ENCODE peak calls at places on chromosome 10, in seven cellular contexts. Y, J, C, S, N, T and R are unnamed samples.

GRCh38 chr10:100153239-100153840 is 32.5 kb downstream of the ERLIN1 start:
- DNase-seq in Y (no peak), J (no peak), C (no peak), S (no peak), N (no peak), T (no peak), R (no peak)

GRCh38 chr10:29719281-29719675 is 84.5 kb upstream of the SVIL start:
- DNase-seq in Y (no peak), J (no peak), C (no peak), S (no peak), N (no peak), T (no peak), R (no peak)

GRCh38 chr10:44240766-44241165 is 144.1 kb downstream of the CXCL12 start:
- DNase-seq in Y (no peak), J (no peak), C (no peak), S (no peak), N (no peak), T (no peak), R (no peak)

GRCh38 chr10:70192325-70192966 is 22.1 kb upstream of the SAR1A start:
- DNase-seq in Y (no peak), J (peak), C (peak), S (peak), N (no peak), T (no peak), R (no peak)

GRCh38 chr10:46329690-46330016 is 42.9 kb downstream of the ANTXRL start:
- DNase-seq in Y (no peak), J (peak), C (no peak), S (no peak), N (no peak), T (no peak), R (no peak)

GRCh38 chr10:4354382-4354812 is 471.6 kb upstream of the AKR1E2 start:
- DNase-seq in Y (no peak), J (peak), C (no peak), S (no peak), N (no peak), T (peak), R (no peak)

GRCh38 chr10:95406651-95407280 is 116.0 kb upstream of the PDLIM1 start:
- DNase-seq in Y (no peak), J (no peak), C (no peak), S (no peak), N (no peak), T (no peak), R (no peak)

GRCh38 chr10:84012831-84013458 is 126.4 kb upstream of the GHITM start:
- DNase-seq in Y (no peak), J (no peak), C (no peak), S (no peak), N (no peak), T (no peak), R (peak)

GRCh38 chr10:101208543-101208942 is 20.7 kb downstream of the LBX1 start:
- DNase-seq in Y (no peak), J (no peak), C (no peak), S (no peak), N (no peak), T (no peak), R (no peak)

GRCh38 chr10:25068152-25069058 is 52.0 kb downstream of the THNSL1 start:
- DNase-seq in Y (no peak), J (peak), C (peak), S (peak), N (no peak), T (no peak), R (no peak)

GRCh38 chr10:102782698-102783540 is 39.2 kb downstream of the WBP1L start:
- DNase-seq in Y (no peak), J (peak), C (peak), S (no peak), N (no peak), T (no peak), R (no peak)

GRCh38 chr10:70106958-70107791 is 25.4 kb downstream of the AIFM2 start:
- DNase-seq in Y (no peak), J (peak), C (no peak), S (peak), N (no peak), T (no peak), R (peak)

GRCh38 chr10:87861566-87861952 is 1.8 kb downstream of the KLLN start:
- DNase-seq in Y (peak), J (peak), C (peak), S (no peak), N (peak), T (no peak), R (peak)

GRCh38 chr10:94546616-94547175 is 1.1 kb downstream of the HELLS start:
- DNase-seq in Y (no peak), J (peak), C (peak), S (peak), N (no peak), T (no peak), R (peak)

GRCh38 chr10:31147220-31147608 is 115.5 kb upstream of the ZNF438 start:
- DNase-seq in Y (no peak), J (peak), C (peak), S (no peak), N (no peak), T (peak), R (no peak)

GRCh38 chr10:21516270-21517131 is 9.0 kb downstream of the SKIDA1 start:
- DNase-seq in Y (no peak), J (peak), C (peak), S (peak), N (peak), T (no peak), R (peak)

GRCh38 chr10:43842496-43842895 is 193.8 kb upstream of the ZNF32 start:
- DNase-seq in Y (no peak), J (no peak), C (no peak), S (no peak), N (no peak), T (no peak), R (no peak)

GRCh38 chr10:104120061-104120460 is 1.9 kb upstream of the SFR1 start:
- DNase-seq in Y (no peak), J (peak), C (peak), S (no peak), N (no peak), T (no peak), R (no peak)

GRCh38 chr10:52359466-52359865 is 45.4 kb downstream of the DKK1 start:
- DNase-seq in Y (no peak), J (peak), C (no peak), S (no peak), N (no peak), T (no peak), R (no peak)

GRCh38 chr10:6109444-6109775 is 20.6 kb downstream of the RBM17 start:
- DNase-seq in Y (no peak), J (no peak), C (no peak), S (no peak), N (no peak), T (no peak), R (no peak)

GRCh38 chr10:110407301-110408170 is 90.2 kb upstream of the DUSP5 start:
- DNase-seq in Y (no peak), J (no peak), C (no peak), S (no peak), N (no peak), T (no peak), R (no peak)

GRCh38 chr10:28781296-28781695 is 104.0 kb downstream of the BAMBI start:
- DNase-seq in Y (no peak), J (no peak), C (no peak), S (no peak), N (no peak), T (no peak), R (no peak)

GRCh38 chr10:64257704-64258103 is 736.5 kb downstream of the REEP3 start:
- DNase-seq in Y (no peak), J (no peak), C (no peak), S (no peak), N (no peak), T (no peak), R (no peak)

GRCh38 chr10:113820507-113820906 is 33.4 kb downstream of the DCLRE1A start:
- DNase-seq in Y (no peak), J (no peak), C (no peak), S (no peak), N (no peak), T (no peak), R (no peak)

GRCh38 chr10:118741994-118742393 is 12.8 kb downstream of the CACUL1 start:
- DNase-seq in Y (no peak), J (no peak), C (no peak), S (no peak), N (no peak), T (no peak), R (no peak)

GRCh38 chr10:79982861-79983260 is 34.0 kb upstream of the SFTPD start:
- DNase-seq in Y (no peak), J (no peak), C (no peak), S (no peak), N (no peak), T (no peak), R (no peak)

GRCh38 chr10:79176949-79177602 is 108.3 kb downstream of the ZMIZ1 start:
- DNase-seq in Y (no peak), J (peak), C (peak), S (no peak), N (no peak), T (no peak), R (no peak)

GRCh38 chr10:78664929-78665525 is 403.7 kb upstream of the ZMIZ1 start:
- DNase-seq in Y (no peak), J (peak), C (peak), S (peak), N (no peak), T (no peak), R (no peak)

GRCh38 chr10:5450605-5451384 is 38.4 kb downstream of the NET1 start:
- DNase-seq in Y (no peak), J (no peak), C (no peak), S (no peak), N (no peak), T (no peak), R (no peak)

GRCh38 chr10:102484021-102484420 is 18.5 kb downstream of the ACTR1A start:
- DNase-seq in Y (no peak), J (no peak), C (no peak), S (no peak), N (no peak), T (no peak), R (no peak)

GRCh38 chr10:132304756-132305509 is 2.8 kb downstream of the STK32C start:
- DNase-seq in Y (no peak), J (no peak), C (no peak), S (no peak), N (no peak), T (no peak), R (no peak)

GRCh38 chr10:101535949-101536348 is 52.1 kb downstream of the POLL start:
- DNase-seq in Y (no peak), J (no peak), C (no peak), S (no peak), N (no peak), T (no peak), R (peak)

GRCh38 chr10:110758898-110759297 is 112.8 kb upstream of the PDCD4 start:
- DNase-seq in Y (no peak), J (peak), C (no peak), S (peak), N (no peak), T (no peak), R (no peak)

GRCh38 chr10:73998623-73999622 is 1.0 kb downstream of the VCL start:
- DNase-seq in Y (peak), J (peak), C (peak), S (peak), N (no peak), T (peak), R (no peak)

GRCh38 chr10:789831-790701 is 100.6 kb upstream of the DIP2C start:
- DNase-seq in Y (no peak), J (no peak), C (no peak), S (no peak), N (no peak), T (no peak), R (no peak)

GRCh38 chr10:68423522-68423921 is 16.4 kb upstream of the RUFY2 start:
- DNase-seq in Y (no peak), J (no peak), C (no peak), S (no peak), N (no peak), T (no peak), R (no peak)

GRCh38 chr10:12711344-12711708 is 290.2 kb downstream of the CCDC3 start:
- DNase-seq in Y (no peak), J (no peak), C (no peak), S (no peak), N (no peak), T (no peak), R (no peak)
- TF ChIP-seq CTCF in Y (no peak), J (no peak), C (no peak), S (no peak), N (peak), T (no peak), R (no peak)

DNA sequence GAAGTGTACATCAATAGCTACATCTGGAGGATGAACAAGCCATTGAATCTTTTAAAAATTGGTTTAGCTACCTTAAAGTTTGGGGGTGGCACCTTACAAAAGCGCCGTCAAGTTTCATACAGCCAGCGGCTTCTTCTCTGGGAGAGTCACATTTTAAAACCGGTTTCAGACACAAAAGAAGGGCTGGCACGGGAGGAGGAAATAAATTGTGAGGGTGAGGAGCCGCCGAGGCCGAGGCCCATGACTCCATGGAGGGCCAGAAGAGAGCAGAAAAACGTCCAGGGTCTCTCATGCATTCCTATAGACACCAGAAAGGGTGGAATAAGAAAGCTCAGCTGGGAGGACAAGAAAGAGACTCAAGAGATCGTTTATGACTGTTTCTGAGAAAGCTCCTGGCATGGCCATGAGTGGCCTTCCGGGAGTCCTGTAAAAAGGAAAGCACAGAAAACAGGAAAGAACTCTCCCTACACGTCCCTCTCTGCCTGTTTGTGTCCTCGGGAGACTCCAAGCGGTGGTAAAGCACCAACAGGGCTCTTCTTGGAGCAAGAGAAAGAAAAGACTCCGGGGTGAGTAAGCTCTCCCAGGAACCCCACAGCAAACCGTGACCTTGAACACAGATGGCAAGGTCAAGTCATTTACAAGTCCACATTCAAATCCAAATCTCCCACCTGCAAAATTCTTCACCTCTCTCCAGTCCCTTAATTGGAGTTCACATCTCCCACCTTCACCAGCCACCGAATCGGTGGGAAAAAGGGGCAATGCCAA is 1.8 kb downstream of the FRAT2 start:
- DNase-seq in Y (no peak), J (peak), C (peak), S (peak), N (no peak), T (peak), R (no peak)
- TF ChIP-seq CTCF in Y (no peak), J (peak), C (peak), S (no peak), N (no peak), T (peak), R (no peak)

DNA sequence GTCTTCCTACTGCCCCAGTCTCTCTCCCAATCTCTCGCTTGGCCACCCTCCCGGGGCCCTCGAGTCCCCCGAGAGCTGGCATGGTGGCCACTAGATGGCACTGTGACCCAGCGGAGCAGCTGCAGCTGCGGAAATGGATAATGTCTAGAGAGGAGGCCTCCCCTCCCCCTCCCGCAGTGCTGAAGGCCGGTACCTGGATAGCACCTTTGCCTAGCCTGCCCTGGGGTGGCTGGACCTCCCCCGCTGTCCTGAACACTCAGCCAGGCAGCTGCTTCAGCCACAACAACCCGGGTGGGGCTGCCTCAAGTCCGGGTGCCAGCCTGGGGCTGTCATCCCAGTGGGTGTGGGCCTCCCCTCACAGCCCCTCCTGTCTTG is 65.2 kb downstream of the GOLGA7B start:
- DNase-seq in Y (peak), J (peak), C (peak), S (peak), N (peak), T (no peak), R (peak)
- TF ChIP-seq CTCF in Y (peak), J (peak), C (peak), S (peak), N (peak), T (peak), R (peak)

GRCh38 chr10:14603539-14604102 is 171.1 kb downstream of the FAM107B start:
- DNase-seq in Y (no peak), J (no peak), C (no peak), S (peak), N (no peak), T (no peak), R (no peak)
- TF ChIP-seq CTCF in Y (no peak), J (no peak), C (no peak), S (no peak), N (no peak), T (no peak), R (no peak)

GRCh38 chr10:71911296-71911954 is 52.8 kb upstream of the CHST3 start:
- DNase-seq in Y (no peak), J (no peak), C (peak), S (peak), N (no peak), T (no peak), R (no peak)

GRCh38 chr10:71908998-71909397 is 55.2 kb upstream of the CHST3 start:
- DNase-seq in Y (no peak), J (no peak), C (no peak), S (no peak), N (no peak), T (no peak), R (no peak)

GRCh38 chr10:71909399-71910083 is 54.7 kb upstream of the CHST3 start:
- DNase-seq in Y (no peak), J (no peak), C (no peak), S (no peak), N (no peak), T (no peak), R (no peak)

GRCh38 chr10:71916827-71917226 is 47.4 kb upstream of the CHST3 start:
- DNase-seq in Y (no peak), J (no peak), C (peak), S (no peak), N (no peak), T (no peak), R (no peak)

GRCh38 chr10:71912431-71912830 is 51.8 kb upstream of the CHST3 start:
- DNase-seq in Y (no peak), J (peak), C (no peak), S (no peak), N (no peak), T (no peak), R (no peak)
- TF ChIP-seq CTCF in Y (no peak), J (peak), C (no peak), S (no peak), N (no peak), T (peak), R (no peak)

DNA sequence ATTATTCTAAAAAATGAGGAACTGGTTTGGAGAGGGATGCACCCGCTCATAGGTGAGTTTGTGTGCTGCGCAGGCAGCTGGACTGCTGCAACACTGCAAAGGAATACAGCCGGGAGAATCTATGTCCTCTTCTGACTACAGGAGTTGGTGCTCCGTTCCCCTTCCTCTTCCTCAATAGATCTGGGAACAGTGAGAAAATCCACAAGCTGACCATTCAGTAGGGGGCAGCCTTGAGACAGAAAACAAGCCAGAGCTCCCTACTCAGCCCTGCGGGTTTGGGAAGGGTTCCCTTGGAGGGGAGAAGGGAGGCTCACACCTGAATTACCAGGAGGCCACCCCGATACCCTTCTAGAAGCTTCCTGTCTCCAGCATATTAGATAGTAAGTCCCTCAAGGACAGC is 87.3 kb upstream of the FOXI2 start:
- DNase-seq in Y (no peak), J (peak), C (no peak), S (peak), N (no peak), T (no peak), R (no peak)
- TF ChIP-seq CTCF in Y (no peak), J (peak), C (no peak), S (peak), N (no peak), T (no peak), R (peak)

DNA sequence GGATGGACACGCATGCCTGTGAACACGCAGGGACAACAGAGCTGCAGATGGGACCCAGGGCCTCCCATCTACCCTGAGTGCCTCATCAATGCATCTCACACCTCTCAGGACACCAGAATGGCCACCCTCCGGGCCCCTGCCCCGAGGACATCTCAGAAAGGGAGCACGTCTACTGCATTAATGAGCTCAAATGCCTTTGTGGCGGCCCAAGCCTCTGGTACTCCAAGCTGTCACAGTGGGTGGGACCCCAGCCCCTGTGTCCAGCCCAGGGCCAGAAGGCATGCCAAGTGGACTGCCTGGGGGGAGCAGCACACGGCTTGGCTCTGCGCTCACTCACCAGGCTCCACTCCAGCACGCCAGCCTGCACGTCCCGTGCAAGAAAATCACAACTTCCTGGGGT is 52.0 kb downstream of the TCERG1L start:
- DNase-seq in Y (no peak), J (no peak), C (no peak), S (no peak), N (no peak), T (no peak), R (no peak)
- TF ChIP-seq CTCF in Y (no peak), J (no peak), C (no peak), S (no peak), N (no peak), T (no peak), R (no peak)